ENCODE peak calls at places on chromosomes 6 and 20, in five cellular contexts. T is K562, C is A549, Z is GM12878, H is HepG2. I is an unnamed sample.

GRCh38 chr6:11659757-11660156 is 118.8 kb downstream of the ADTRP start:
- DNase-seq in H (no peak), C (no peak), Z (no peak), T (no peak), I (no peak)

GRCh38 chr6:142187209-142187608 is 40.1 kb downstream of the VTA1 start:
- DNase-seq in C (no peak), Z (no peak), T (no peak), H (no peak), I (no peak)

GRCh38 chr20:53606364-53606985 is 12.8 kb upstream of the ZNF217 start:
- DNase-seq in C (no peak), H (peak; percentile 50), T (no peak), Z (no peak), I (no peak)

GRCh38 chr6:42101186-42101657 is 41.2 kb downstream of the C6orf132 start:
- DNase-seq in T (peak; percentile 37), Z (no peak), H (peak; percentile 56), C (no peak), I (no peak)

GRCh38 chr6:24431045-24431451 is 28.3 kb downstream of the MRS2 start:
- DNase-seq in C (peak; percentile 33), H (peak; percentile 65), Z (no peak), T (peak; percentile 68), I (no peak)

GRCh38 chr6:128438311-128438916 is 82.0 kb downstream of the PTPRK start:
- DNase-seq in H (no peak), C (no peak), Z (no peak), T (no peak), I (no peak)

GRCh38 chr20:35329435-35330139 is 37.4 kb upstream of the FAM83C start:
- DNase-seq in Z (no peak), C (peak; percentile 84), T (peak; percentile 80), H (peak; percentile 75), I (peak; percentile 82)

GRCh38 chr6:166707045-166707444 is 80.0 kb upstream of the RPS6KA2 start:
- DNase-seq in Z (no peak), H (peak; percentile 22), T (peak; percentile 33), C (peak; percentile 29), I (peak; percentile 81)

GRCh38 chr6:56491606-56492328 is 150.9 kb downstream of the DST start:
- DNase-seq in C (no peak), T (no peak), Z (no peak), H (no peak), I (no peak)

GRCh38 chr6:108518714-108519576 is 41.8 kb upstream of the FOXO3 start:
- DNase-seq in H (peak; percentile 24), C (peak; percentile 22), Z (no peak), T (no peak), I (peak; percentile 31)
- TF ChIP-seq ESRRA in H (no peak), C (no peak), Z (no peak), T (no peak), I (no peak)

DNA sequence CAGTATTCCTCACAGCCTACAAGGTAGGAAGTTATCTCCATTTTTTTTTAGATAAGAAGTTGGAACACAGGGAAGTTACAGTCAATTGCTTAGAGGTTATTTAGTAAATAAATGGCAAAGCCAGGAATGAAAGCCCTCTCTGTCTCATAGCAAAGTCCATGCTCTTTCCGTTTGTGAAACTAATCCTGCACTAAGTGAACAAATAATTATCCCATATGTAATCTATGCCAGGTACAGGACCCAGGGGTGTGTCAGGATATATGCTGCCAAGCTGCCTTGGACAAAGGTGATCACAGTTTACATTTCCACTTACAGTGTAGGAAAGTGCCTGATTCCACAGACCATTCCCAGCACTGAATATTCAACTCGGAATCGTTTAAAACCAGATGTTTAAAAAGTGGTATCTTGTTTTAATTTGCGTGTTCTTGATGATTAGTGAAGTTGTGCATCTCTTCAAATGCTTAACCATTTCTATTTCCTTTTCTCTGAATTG is 13.6 kb upstream of the GMDS start:
- DNase-seq in C (no peak), Z (no peak), H (peak; percentile 97), T (no peak), I (no peak)
- TF ChIP-seq CTCF in C (no peak), Z (no peak), H (no peak), T (no peak), I (no peak)

GRCh38 chr6:150324044-150324443 is 44.8 kb upstream of the IYD start:
- DNase-seq in C (no peak), T (no peak), Z (no peak), H (no peak), I (no peak)

GRCh38 chr6:150322452-150322851 is 46.4 kb upstream of the IYD start:
- DNase-seq in C (no peak), Z (no peak), H (no peak), T (no peak), I (no peak)

GRCh38 chr6:150323205-150323604 is 45.6 kb upstream of the IYD start:
- DNase-seq in T (no peak), H (no peak), Z (no peak), C (no peak), I (no peak)

GRCh38 chr6:150327117-150327774 is 41.6 kb upstream of the IYD start:
- DNase-seq in Z (no peak), C (no peak), T (peak; percentile 36), H (no peak), I (no peak)

DNA sequence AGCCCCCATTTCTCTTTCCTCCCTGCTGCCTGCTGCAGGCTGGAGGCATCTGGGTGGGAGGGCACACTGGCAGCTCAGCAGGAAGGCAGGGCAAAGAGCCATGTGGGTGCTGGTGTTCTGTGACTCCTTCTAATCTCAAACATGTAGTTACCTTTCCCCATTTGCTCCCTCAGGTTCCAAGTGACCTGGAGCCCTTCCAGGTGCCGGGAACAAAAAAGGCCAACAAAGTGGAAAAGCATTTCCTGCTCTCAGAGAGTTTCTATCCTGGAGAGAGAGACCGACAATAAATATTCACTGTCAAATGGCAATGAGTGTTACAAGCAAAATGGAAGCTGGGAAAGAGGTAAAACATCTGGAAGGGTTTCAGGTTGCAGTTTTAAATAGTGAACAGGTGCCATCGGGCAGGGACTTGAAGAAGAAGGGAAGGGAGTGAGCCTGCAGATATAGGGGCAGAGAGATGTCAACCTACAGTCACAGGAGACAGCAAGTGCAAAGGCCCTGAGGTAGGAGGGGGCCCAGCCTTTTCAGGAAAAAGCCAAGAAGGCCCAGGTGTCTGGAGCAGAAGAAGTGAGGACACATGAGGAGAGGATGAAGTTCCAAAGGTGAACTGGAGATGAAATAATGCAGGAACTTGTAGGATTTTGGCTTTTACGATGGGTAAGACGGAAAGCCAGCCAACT is 43.6 kb upstream of the IYD start:
- DNase-seq in C (no peak), H (no peak), T (no peak), Z (no peak), I (no peak)
- TF ChIP-seq ESRRA in C (no peak), H (no peak), T (no peak), Z (no peak), I (no peak)

GRCh38 chr20:50460115-50460607 is 50.0 kb upstream of the PTPN1 start:
- DNase-seq in H (no peak), C (no peak), Z (no peak), T (no peak), I (no peak)
- TF ChIP-seq CTCF in H (no peak), C (no peak), Z (no peak), T (peak; percentile 41), I (no peak)

DNA sequence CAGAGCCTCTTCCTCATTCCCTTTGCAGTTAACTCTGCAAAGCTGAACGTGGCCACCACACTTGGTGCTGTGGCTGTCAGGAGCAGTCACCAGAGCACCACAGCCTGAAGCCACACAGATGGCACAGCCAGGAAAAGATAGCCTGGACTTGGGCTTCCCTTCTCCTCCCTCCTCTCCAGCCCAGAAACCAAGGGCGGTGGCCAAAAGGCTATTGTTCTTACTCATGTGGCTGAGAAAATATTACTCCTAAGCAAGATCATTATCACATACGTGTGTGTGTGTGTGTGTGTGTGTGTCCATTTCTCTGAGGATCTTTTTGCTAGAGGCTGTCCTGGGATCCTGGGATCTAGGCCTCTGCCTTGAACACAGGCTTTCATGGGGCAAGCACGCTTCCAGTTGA is 39.7 kb downstream of the CD164 start:
- DNase-seq in T (peak; percentile 30), H (no peak), Z (no peak), C (no peak), I (no peak)
- TF ChIP-seq ESRRA in T (no peak), H (no peak), Z (no peak), C (no peak), I (no peak)

DNA sequence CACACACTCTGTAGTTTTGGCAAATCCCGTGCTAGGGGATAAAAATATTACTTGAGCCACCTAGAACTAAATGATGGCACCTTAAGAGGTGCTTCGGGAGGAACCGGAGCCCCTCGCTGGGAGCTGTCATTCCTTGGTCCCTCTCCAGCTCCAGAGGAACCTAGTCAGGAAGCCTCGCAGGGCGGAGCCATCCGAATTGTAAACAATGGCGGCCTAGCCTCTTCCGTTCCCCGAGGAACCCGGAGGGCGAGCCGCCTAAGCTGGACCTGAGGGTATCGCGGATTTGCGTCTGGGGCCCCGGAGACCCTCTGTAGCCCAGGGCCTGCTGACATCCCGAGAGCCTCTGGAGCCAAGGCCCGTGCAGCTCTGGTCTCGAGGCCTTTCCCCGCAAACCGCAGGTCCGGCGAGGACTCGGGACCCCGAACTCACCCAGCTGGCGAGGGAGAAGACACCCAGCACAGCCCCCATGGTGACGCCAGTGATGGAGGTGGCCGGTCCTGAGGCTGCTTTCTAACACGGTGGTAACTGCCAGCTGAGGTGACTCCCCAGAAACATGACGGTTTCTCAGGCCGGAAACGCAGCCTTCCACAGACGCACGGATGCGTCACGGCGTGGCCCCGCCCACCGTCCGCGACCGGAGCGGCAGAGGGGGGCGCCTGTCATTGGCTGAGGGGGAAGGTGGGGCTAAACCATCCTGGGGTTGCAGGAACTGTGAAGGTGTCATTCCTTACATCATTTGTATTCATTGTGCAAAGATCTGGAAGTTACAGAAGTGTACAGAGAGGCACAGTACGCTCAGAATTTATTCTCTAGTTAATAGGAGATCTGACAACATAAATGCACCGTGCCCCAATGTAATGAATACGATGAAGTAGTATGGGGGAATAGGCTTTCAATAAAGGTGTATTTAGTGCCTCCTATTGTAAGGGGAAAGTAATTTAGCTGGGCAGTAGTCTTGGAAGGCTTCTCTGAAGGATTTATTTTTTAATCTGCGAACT is at the start of gene SERINC3:
- DNase-seq in C (peak; percentile 95), Z (peak; percentile 78), H (peak; percentile 94), T (peak; percentile 96), I (peak; percentile 90)
- TF ChIP-seq CTCF in C (peak; percentile 52), Z (peak; percentile 29), H (peak; percentile 6), T (peak; percentile 33), I (no peak)

GRCh38 chr6:73286752-73287151 is 23.8 kb upstream of the KHDC1 start:
- DNase-seq in H (no peak), Z (no peak), T (no peak), C (no peak), I (no peak)

GRCh38 chr6:73285674-73286283 is 22.8 kb upstream of the KHDC1 start:
- DNase-seq in H (peak; percentile 25), T (peak; percentile 75), Z (no peak), C (peak; percentile 51), I (no peak)

GRCh38 chr6:73293331-73293730 is 30.3 kb upstream of the KHDC1 start:
- DNase-seq in C (no peak), T (no peak), H (no peak), Z (no peak), I (no peak)

DNA sequence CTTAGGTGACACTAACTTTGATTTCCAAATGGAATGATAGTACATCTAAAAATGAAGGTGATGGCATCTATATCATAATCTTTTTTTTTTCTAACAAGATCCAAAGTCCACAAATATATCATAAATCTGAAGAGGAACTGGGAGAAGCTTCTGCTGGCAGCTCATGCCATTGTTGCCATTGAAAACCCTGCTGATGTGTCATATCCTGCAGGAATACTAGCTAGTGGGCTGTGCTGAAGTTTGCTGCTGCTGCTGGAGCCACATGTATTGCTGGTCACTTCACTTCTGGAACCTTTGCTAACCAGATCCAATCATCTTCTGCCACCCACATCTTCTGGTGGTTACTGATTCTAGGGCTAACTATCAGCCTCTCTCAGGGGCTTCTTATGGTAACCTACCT is 27.4 kb upstream of the KHDC1 start:
- DNase-seq in C (no peak), H (no peak), Z (no peak), T (no peak), I (no peak)
- TF ChIP-seq ESRRA in C (no peak), H (no peak), Z (no peak), T (no peak), I (no peak)

GRCh38 chr6:36539814-36540568 is 7.3 kb downstream of the STK38 start:
- DNase-seq in C (no peak), H (no peak), Z (no peak), T (no peak), I (no peak)
- TF ChIP-seq CTCF in C (no peak), H (no peak), Z (no peak), T (no peak), I (no peak)